ENCODE peak calls at places on chromosomes 6 and 20, in five cellular contexts. W is Right ventricle myocardium superior, I is MCF 10A, J is kidney epithelial cell, R is Panc1. K is an unnamed sample.

GRCh38 chr6:91566467-91566866 is 979.6 kb upstream of the MAP3K7 start:
- DNase-seq in W (no peak), I (no peak), J (no peak), R (no peak), K (peak; percentile 13)

GRCh38 chr20:17841751-17842191 is 126.8 kb downstream of the SNX5 start:
- DNase-seq in W (peak; percentile 68), I (no peak), J (no peak), R (no peak), K (no peak)

GRCh38 chr6:20948531-20948930 is 414.3 kb downstream of the CDKAL1 start:
- DNase-seq in W (no peak), I (no peak), J (no peak), R (no peak), K (no peak)

GRCh38 chr6:108915258-108915657 is 67.0 kb downstream of the ARMC2 start:
- DNase-seq in W (no peak), I (no peak), J (no peak), R (no peak), K (no peak)

GRCh38 chr6:23173231-23173630 is 603.9 kb downstream of the HDGFL1 start:
- DNase-seq in W (no peak), I (no peak), J (no peak), R (no peak), K (no peak)

GRCh38 chr20:38229376-38230252 is 30.9 kb downstream of the KIAA1755 start:
- DNase-seq in W (no peak), I (peak; percentile 57), J (no peak), R (no peak), K (no peak)

GRCh38 chr6:138145402-138145801 is 16.3 kb upstream of the ARFGEF3 start:
- DNase-seq in W (no peak), I (no peak), J (no peak), R (no peak), K (no peak)

GRCh38 chr20:50111829-50112495 is 988 bp downstream of the UBE2V1 start:
- DNase-seq in W (no peak), I (no peak), J (no peak), R (no peak), K (no peak)

GRCh38 chr6:41767112-41767946 is 12.4 kb downstream of the FRS3 start:
- DNase-seq in W (peak; percentile 57), I (peak; percentile 86), J (no peak), R (no peak), K (peak; percentile 88)

GRCh38 chr20:56215115-56215514 is 33.4 kb upstream of the MC3R start:
- DNase-seq in W (no peak), I (no peak), J (no peak), R (no peak), K (no peak)

GRCh38 chr20:42972591-42972990 is 217.1 kb downstream of the PTPRT start:
- DNase-seq in W (no peak), I (no peak), J (no peak), R (no peak), K (no peak)

GRCh38 chr20:32359633-32360332 is 1.7 kb downstream of the ASXL1 start:
- DNase-seq in W (no peak), I (peak; percentile 38), J (no peak), R (peak; percentile 24), K (no peak)

GRCh38 chr20:53805895-53806384 is 212.3 kb upstream of the ZNF217 start:
- DNase-seq in W (no peak), I (peak; percentile 95), J (no peak), R (peak; percentile 81), K (peak; percentile 77)

GRCh38 chr6:134680433-134680832 is 269.5 kb downstream of the ALDH8A1 start:
- DNase-seq in W (no peak), I (no peak), J (no peak), R (no peak), K (no peak)

K was measured in NCI-H226.